ENCODE peak calls at places on chromosome 22, in eight cellular contexts. B is NCI-H1092 treated with DMSO at 0.1 percent for 48 hours; L is RCC 7860; U is Right ventricle myocardium superior; E is stimulated activated naive CD8-positive, alpha-beta T cell treated with anti-CD3 and anti-CD28 coated beads, Interleukin-15, amount 100 ng/mL, for 72 hours; K is M059J; R is CD4-positive, alpha-beta T cell; T is NCI-H460. Y is an unnamed sample.

GRCh38 chr22:38802671-38803121 is 8.8 kb upstream of the DNAL4 start:
- DNase-seq in B (peak), L (peak), U (peak), E (no peak), K (peak), R (no peak), T (peak), Y (no peak)

GRCh38 chr22:28025333-28025732 is 106.3 kb upstream of the PITPNB start:
- DNase-seq in B (no peak), L (no peak), U (no peak), E (no peak), K (no peak), R (no peak), T (no peak), Y (no peak)

GRCh38 chr22:26903030-26903856 is 245.9 kb downstream of the MIAT start:
- DNase-seq in B (no peak), L (no peak), U (no peak), E (peak), K (no peak), R (no peak), T (no peak), Y (no peak)

GRCh38 chr22:36753916-36754315 is 22.0 kb downstream of the IFT27 start:
- DNase-seq in B (no peak), L (no peak), U (no peak), E (no peak), K (no peak), R (no peak), T (no peak), Y (no peak)

GRCh38 chr22:24540470-24540869 is 14.5 kb downstream of the GUCD1 start:
- DNase-seq in B (no peak), L (no peak), U (no peak), E (no peak), K (no peak), R (no peak), T (no peak), Y (no peak)

GRCh38 chr22:36211237-36211881 is 9.8 kb upstream of the APOL4 start:
- DNase-seq in B (peak), L (peak), U (no peak), E (no peak), K (peak), R (no peak), T (no peak), Y (peak)

GRCh38 chr22:18057568-18058209 is 20.1 kb upstream of the PEX26 start:
- DNase-seq in B (no peak), L (peak), U (peak), E (no peak), K (peak), R (no peak), T (no peak), Y (peak)

GRCh38 chr22:30646518-30647160 is 11.1 kb downstream of the SLC35E4 start:
- DNase-seq in B (no peak), L (no peak), U (no peak), E (no peak), K (no peak), R (no peak), T (no peak), Y (no peak)

GRCh38 chr22:48940266-48940987 is 887.2 kb downstream of the BRD1 start:
- DNase-seq in B (no peak), L (no peak), U (no peak), E (no peak), K (no peak), R (no peak), T (no peak), Y (no peak)

GRCh38 chr22:43110927-43111623 is 525 bp downstream of the BIK start:
- DNase-seq in B (no peak), L (no peak), U (peak), E (peak), K (no peak), R (peak), T (no peak), Y (no peak)

GRCh38 chr22:21977814-21978213 is 4.8 kb downstream of the TOP3B start:
- DNase-seq in B (no peak), L (no peak), U (no peak), E (no peak), K (no peak), R (no peak), T (no peak), Y (no peak)

GRCh38 chr22:37290737-37291136 is 8.4 kb downstream of the CYTH4 start:
- DNase-seq in B (no peak), L (no peak), U (peak), E (no peak), K (peak), R (no peak), T (no peak), Y (no peak)

GRCh38 chr22:37561209-37562048 is 1.1 kb downstream of the CDC42EP1 start:
- DNase-seq in B (peak), L (peak), U (peak), E (peak), K (peak), R (peak), T (peak), Y (peak)

GRCh38 chr22:25159028-25159427 is 40.6 kb upstream of the CRYBB3 start:
- DNase-seq in B (no peak), L (no peak), U (no peak), E (no peak), K (peak), R (no peak), T (no peak), Y (no peak)

GRCh38 chr22:22125579-22126468 is 118.8 kb upstream of the VPREB1 start:
- DNase-seq in B (no peak), L (no peak), U (no peak), E (no peak), K (no peak), R (no peak), T (no peak), Y (no peak)

GRCh38 chr22:40628354-40629042 is 8.0 kb downstream of the MRTFA start:
- DNase-seq in B (no peak), L (peak), U (no peak), E (no peak), K (peak), R (no peak), T (no peak), Y (peak)

GRCh38 chr22:16866167-16866566 is 41.0 kb upstream of the XKR3 start:
- DNase-seq in B (no peak), L (peak), U (no peak), E (no peak), K (peak), R (no peak), T (no peak), Y (no peak)

GRCh38 chr22:38454361-38455062 is 487 bp downstream of the KCNJ4 start:
- DNase-seq in B (no peak), L (no peak), U (no peak), E (no peak), K (no peak), R (no peak), T (no peak), Y (peak)

GRCh38 chr22:38018938-38019827 is 34.8 kb upstream of the SOX10 start:
- DNase-seq in B (no peak), L (no peak), U (no peak), E (no peak), K (no peak), R (no peak), T (no peak), Y (no peak)

GRCh38 chr22:26916236-26916635 is 258.8 kb downstream of the MIAT start:
- DNase-seq in B (no peak), L (no peak), U (no peak), E (no peak), K (no peak), R (no peak), T (no peak), Y (no peak)